ENCODE peak calls at places on chromosomes 13 and 19, in five cellular contexts. One of them, this sample, is unnamed.

GRCh38 chr19:46753420-46754155 is 7.3 kb upstream of the STRN4 start:
- DNase-seq in endodermal cell: peak; percentile 93
- DNase-seq in aorta: no peak
- DNase-seq in colonic mucosa: peak; percentile 76
- DNase-seq in heart right ventricle: peak; percentile 52
- DNase-seq in this sample: no peak

GRCh38 chr19:19147344-19147743 is 9.1 kb upstream of the TMEM161A start:
- DNase-seq in endodermal cell: no peak
- DNase-seq in colonic mucosa: no peak
- DNase-seq in heart right ventricle: no peak
- DNase-seq in aorta: no peak
- DNase-seq in this sample: no peak

GRCh38 chr19:49555600-49556411 is 24.6 kb downstream of the NOSIP start:
- DNase-seq in heart right ventricle: peak; percentile 47
- DNase-seq in endodermal cell: peak; percentile 98
- DNase-seq in colonic mucosa: peak; percentile 87
- DNase-seq in aorta: peak; percentile 86
- DNase-seq in this sample: peak; percentile 81

GRCh38 chr19:11359421-11359820 is 4.2 kb downstream of the PLPPR2 start:
- DNase-seq in heart right ventricle: no peak
- DNase-seq in colonic mucosa: no peak
- DNase-seq in aorta: no peak
- DNase-seq in endodermal cell: no peak
- DNase-seq in this sample: no peak

GRCh38 chr19:46789371-46789770 is 977 bp upstream of the SLC1A5 start:
- DNase-seq in colonic mucosa: no peak
- DNase-seq in aorta: no peak
- DNase-seq in endodermal cell: no peak
- DNase-seq in heart right ventricle: no peak
- DNase-seq in this sample: no peak

GRCh38 chr19:18259848-18260247 is 14.4 kb downstream of the IQCN start:
- DNase-seq in heart right ventricle: no peak
- DNase-seq in aorta: no peak
- DNase-seq in colonic mucosa: no peak
- DNase-seq in endodermal cell: no peak
- DNase-seq in this sample: no peak

GRCh38 chr13:48776396-48776795 is 122.7 kb downstream of the CYSLTR2 start:
- DNase-seq in aorta: no peak
- DNase-seq in endodermal cell: no peak
- DNase-seq in heart right ventricle: no peak
- DNase-seq in colonic mucosa: no peak
- DNase-seq in this sample: no peak

GRCh38 chr13:22757530-22758120 is 423.2 kb upstream of the SGCG start:
- DNase-seq in aorta: no peak
- DNase-seq in endodermal cell: no peak
- DNase-seq in colonic mucosa: no peak
- DNase-seq in heart right ventricle: no peak
- DNase-seq in this sample: no peak

GRCh38 chr13:49711218-49711863 is 20.1 kb upstream of the EBPL start:
- DNase-seq in aorta: no peak
- DNase-seq in colonic mucosa: no peak
- DNase-seq in endodermal cell: no peak
- DNase-seq in heart right ventricle: no peak
- DNase-seq in this sample: no peak

GRCh38 chr19:10517760-10518443 is 655 bp upstream of the S1PR5 start:
- DNase-seq in aorta: no peak
- DNase-seq in endodermal cell: peak; percentile 88
- DNase-seq in colonic mucosa: no peak
- DNase-seq in heart right ventricle: peak; percentile 31
- DNase-seq in this sample: no peak

GRCh38 chr19:46847528-46847927 is 3.1 kb downstream of the AP2S1 start:
- DNase-seq in heart right ventricle: no peak
- DNase-seq in aorta: no peak
- DNase-seq in colonic mucosa: no peak
- DNase-seq in endodermal cell: no peak
- DNase-seq in this sample: no peak

GRCh38 chr19:55082023-55082851 is 6.6 kb downstream of the EPS8L1 start:
- DNase-seq in endodermal cell: peak; percentile 93
- DNase-seq in colonic mucosa: no peak
- DNase-seq in aorta: no peak
- DNase-seq in heart right ventricle: no peak
- DNase-seq in this sample: no peak

GRCh38 chr13:72430923-72431322 is 296.5 kb downstream of the MZT1 start:
- DNase-seq in aorta: no peak
- DNase-seq in colonic mucosa: no peak
- DNase-seq in endodermal cell: peak; percentile 46
- DNase-seq in heart right ventricle: no peak
- DNase-seq in this sample: no peak

GRCh38 chr13:24308068-24308445 is 1.3 kb upstream of the C1QTNF9 start:
- DNase-seq in endodermal cell: no peak
- DNase-seq in heart right ventricle: peak; percentile 35
- DNase-seq in aorta: no peak
- DNase-seq in colonic mucosa: no peak
- DNase-seq in this sample: no peak

GRCh38 chr19:47438793-47439220 is 19.5 kb upstream of the MEIS3 start:
- DNase-seq in aorta: no peak
- DNase-seq in heart right ventricle: no peak
- DNase-seq in colonic mucosa: no peak
- DNase-seq in endodermal cell: peak; percentile 82
- DNase-seq in this sample: no peak

GRCh38 chr13:21684576-21684975 is 13.7 kb downstream of the FGF9 start:
- DNase-seq in endodermal cell: no peak
- DNase-seq in heart right ventricle: no peak
- DNase-seq in colonic mucosa: no peak
- DNase-seq in aorta: no peak
- DNase-seq in this sample: no peak

GRCh38 chr19:55075366-55075998 is at the start of gene EPS8L1:
- DNase-seq in endodermal cell: peak; percentile 97
- DNase-seq in colonic mucosa: peak; percentile 87
- DNase-seq in aorta: no peak
- DNase-seq in heart right ventricle: no peak
- DNase-seq in this sample: peak; percentile 91

GRCh38 chr19:2487780-2488330 is 11.9 kb downstream of the GADD45B start:
- DNase-seq in heart right ventricle: no peak
- DNase-seq in colonic mucosa: no peak
- DNase-seq in aorta: peak; percentile 76
- DNase-seq in endodermal cell: peak; percentile 65
- DNase-seq in this sample: peak; percentile 52

GRCh38 chr13:71721117-71721516 is 145.9 kb downstream of the DACH1 start:
- DNase-seq in heart right ventricle: no peak
- DNase-seq in endodermal cell: no peak
- DNase-seq in aorta: no peak
- DNase-seq in colonic mucosa: no peak
- DNase-seq in this sample: no peak

GRCh38 chr13:35930665-35931631 is 200.2 kb downstream of the DCLK1 start:
- DNase-seq in heart right ventricle: no peak
- DNase-seq in aorta: no peak
- DNase-seq in colonic mucosa: no peak
- DNase-seq in endodermal cell: no peak
- DNase-seq in this sample: no peak

GRCh38 chr13:64482373-64482772 is 2747.8 kb downstream of the PCDH9 start:
- DNase-seq in aorta: no peak
- DNase-seq in endodermal cell: no peak
- DNase-seq in colonic mucosa: no peak
- DNase-seq in heart right ventricle: no peak
- DNase-seq in this sample: no peak

GRCh38 chr19:41792513-41793413 is 3.6 kb upstream of the CEACAM3 start:
- DNase-seq in colonic mucosa: peak; percentile 61
- DNase-seq in endodermal cell: peak; percentile 85
- DNase-seq in heart right ventricle: peak; percentile 31
- DNase-seq in aorta: peak; percentile 79
- DNase-seq in this sample: peak; percentile 60

GRCh38 chr19:35856546-35857149 is at the start of gene KIRREL2:
- DNase-seq in endodermal cell: peak; percentile 84
- DNase-seq in colonic mucosa: no peak
- DNase-seq in aorta: no peak
- DNase-seq in heart right ventricle: no peak
- DNase-seq in this sample: no peak

GRCh38 chr13:110254751-110255553 is 52.0 kb downstream of the COL4A1 start:
- DNase-seq in colonic mucosa: peak; percentile 12
- DNase-seq in endodermal cell: no peak
- DNase-seq in aorta: no peak
- DNase-seq in heart right ventricle: no peak
- DNase-seq in this sample: no peak

GRCh38 chr19:40604647-40605200 is 3.6 kb downstream of the LTBP4 start:
- DNase-seq in aorta: no peak
- DNase-seq in endodermal cell: peak; percentile 70
- DNase-seq in colonic mucosa: peak; percentile 75
- DNase-seq in heart right ventricle: peak; percentile 40
- DNase-seq in this sample: no peak

GRCh38 chr13:91347996-91348905 is 764 bp downstream of the MIR17HG start:
- DNase-seq in aorta: peak; percentile 87
- DNase-seq in heart right ventricle: peak; percentile 50
- DNase-seq in colonic mucosa: peak; percentile 51
- DNase-seq in endodermal cell: peak; percentile 56
- DNase-seq in this sample: peak; percentile 89

GRCh38 chr13:20438801-20439200 is 86.9 kb downstream of the CRYL1 start:
- DNase-seq in colonic mucosa: no peak
- DNase-seq in heart right ventricle: no peak
- DNase-seq in aorta: no peak
- DNase-seq in endodermal cell: no peak
- DNase-seq in this sample: no peak

GRCh38 chr13:20990910-20991525 is 70.4 kb downstream of the LATS2 start:
- DNase-seq in endodermal cell: no peak
- DNase-seq in colonic mucosa: no peak
- DNase-seq in heart right ventricle: no peak
- DNase-seq in aorta: no peak
- DNase-seq in this sample: no peak

GRCh38 chr19:42291437-42291815 is 10.5 kb upstream of the PRR19 start:
- DNase-seq in aorta: no peak
- DNase-seq in endodermal cell: peak; percentile 79
- DNase-seq in heart right ventricle: no peak
- DNase-seq in colonic mucosa: peak; percentile 78
- DNase-seq in this sample: no peak

GRCh38 chr19:51686171-51686570 is 7.0 kb upstream of the SPACA6 start:
- DNase-seq in aorta: no peak
- DNase-seq in endodermal cell: no peak
- DNase-seq in colonic mucosa: no peak
- DNase-seq in heart right ventricle: no peak
- DNase-seq in this sample: no peak

DNA sequence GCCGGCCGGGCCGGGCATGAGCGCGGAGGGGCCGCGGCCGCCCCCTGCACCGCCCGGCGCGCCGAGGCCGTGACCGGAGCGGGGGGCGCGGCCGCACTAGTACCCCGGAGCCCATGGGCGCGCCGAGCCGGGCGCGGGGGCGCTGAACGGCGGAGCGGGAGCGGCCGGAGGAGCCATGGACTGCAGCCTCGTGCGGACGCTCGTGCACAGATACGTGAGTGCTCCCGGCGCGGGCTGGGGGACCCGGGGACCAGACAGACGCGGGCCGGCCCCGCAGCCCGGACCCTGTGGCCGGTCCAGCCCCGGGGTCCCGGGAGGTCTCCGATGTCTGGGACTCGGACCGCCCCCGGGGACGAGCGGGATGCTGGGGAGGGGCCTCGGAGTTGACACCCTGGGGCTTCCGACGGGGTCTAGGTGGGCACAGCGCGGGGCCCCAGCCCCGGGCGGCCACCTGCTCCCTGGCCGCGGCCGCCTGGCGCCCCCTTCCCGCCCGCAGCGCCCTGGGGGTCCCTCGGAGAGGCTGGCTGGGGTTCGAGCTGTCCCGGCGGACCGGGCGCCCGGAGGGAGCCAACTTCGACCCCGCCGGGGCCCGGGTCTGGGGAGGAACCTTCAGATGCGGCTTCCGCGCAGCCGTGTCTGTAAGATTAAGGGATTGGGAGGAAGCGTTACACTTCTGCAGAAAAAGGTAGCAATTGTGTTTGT is 555 bp downstream of the ATP11A start:
- DNase-seq in heart right ventricle: peak; percentile 60
- DNase-seq in colonic mucosa: peak; percentile 47
- DNase-seq in endodermal cell: peak; percentile 80
- DNase-seq in aorta: peak; percentile 87
- DNase-seq in this sample: peak; percentile 42
- H3K27ac ChIP-seq in heart right ventricle: peak overlapping the region; percentile 97
- H3K27ac ChIP-seq in colonic mucosa: peak overlapping the region; percentile 85
- H3K27ac ChIP-seq in endodermal cell: no peak overlapping the region
- H3K27ac ChIP-seq in aorta: peak overlapping the region; percentile 23
- H3K27ac ChIP-seq in this sample: peak overlapping the region; percentile 98

GRCh38 chr19:16127776-16128371 is 15.6 kb upstream of the HSH2D start:
- DNase-seq in heart right ventricle: no peak
- DNase-seq in aorta: no peak
- DNase-seq in colonic mucosa: no peak
- DNase-seq in endodermal cell: no peak
- DNase-seq in this sample: no peak
- H3K36me3 ChIP-seq in heart right ventricle: no peaks in the 10 kb centered on the region
- H3K36me3 ChIP-seq in aorta: no peaks in the 10 kb centered on the region
- H3K36me3 ChIP-seq in colonic mucosa: peaks cover 19% of the 10 kb centered on the region
- H3K36me3 ChIP-seq in endodermal cell: peaks cover 62% of the 10 kb centered on the region
- H3K36me3 ChIP-seq in this sample: no peaks in the 10 kb centered on the region

DNA sequence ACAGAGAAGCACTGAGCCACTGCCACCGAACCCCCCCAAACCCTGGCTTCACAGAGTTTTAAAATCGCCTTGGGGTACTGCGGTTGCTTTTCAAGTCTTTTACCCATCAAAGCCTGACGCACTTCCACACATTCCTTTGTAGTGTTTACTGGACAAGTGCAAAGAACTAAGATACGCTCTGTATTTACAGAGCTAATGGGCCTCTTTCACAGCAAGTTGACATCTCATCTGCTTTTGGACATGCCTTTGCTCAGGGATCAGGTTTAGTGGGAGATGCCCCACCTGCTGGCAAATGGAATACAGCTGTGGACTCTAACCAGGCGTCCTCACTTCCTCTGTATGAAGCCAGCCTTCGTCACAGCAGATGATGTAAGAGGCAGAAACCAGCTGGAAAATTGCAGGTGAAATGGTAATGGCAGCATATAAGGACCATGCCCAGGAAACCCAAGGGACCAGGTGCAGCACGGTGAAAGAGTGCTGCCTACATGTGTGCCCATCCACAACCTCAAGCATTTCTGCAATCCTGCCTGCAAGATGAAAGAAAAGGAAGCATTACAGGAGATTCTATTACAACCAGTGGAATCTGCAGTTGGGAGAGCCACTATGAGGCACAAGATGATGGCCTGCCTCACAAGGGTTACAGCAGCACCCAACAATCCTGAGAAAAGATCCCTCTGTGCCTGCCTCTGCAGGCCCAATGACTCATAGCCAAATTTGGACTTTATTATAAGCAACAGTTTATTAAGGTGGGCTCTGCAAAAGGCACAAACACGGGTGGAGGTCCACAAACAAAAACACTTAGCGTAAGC is 34.7 kb downstream of the BRD4 start:
- DNase-seq in aorta: no peak
- DNase-seq in heart right ventricle: no peak
- DNase-seq in colonic mucosa: peak; percentile 39
- DNase-seq in endodermal cell: no peak
- DNase-seq in this sample: no peak
- H3K4me1 ChIP-seq in aorta: peaks cover 17% of the 10 kb centered on the region
- H3K4me1 ChIP-seq in heart right ventricle: peaks cover 94% of the 10 kb centered on the region
- H3K4me1 ChIP-seq in colonic mucosa: peaks cover 25% of the 10 kb centered on the region
- H3K4me1 ChIP-seq in endodermal cell: peaks cover 23% of the 10 kb centered on the region
- H3K4me1 ChIP-seq in this sample: peaks cover 69% of the 10 kb centered on the region

DNA sequence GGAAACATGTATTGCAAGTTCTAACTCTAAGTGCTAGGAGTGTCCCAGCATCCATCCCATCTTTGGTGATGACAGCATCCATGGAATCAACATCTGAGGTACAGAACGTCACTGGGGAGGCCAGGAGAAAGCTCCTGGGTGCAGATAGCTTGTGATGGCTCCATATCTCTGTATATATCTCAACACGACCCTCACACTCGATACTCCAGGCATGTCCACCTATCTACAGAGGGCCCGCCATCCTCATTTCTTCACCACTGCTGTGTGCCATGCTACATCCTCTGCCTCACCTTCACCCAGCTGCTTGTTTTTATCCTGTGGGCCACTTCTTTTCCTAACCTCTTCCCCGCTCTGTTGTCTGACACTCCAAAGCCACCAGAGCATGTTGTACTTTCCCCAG is 100.4 kb upstream of the SERP2 start:
- DNase-seq in aorta: no peak
- DNase-seq in endodermal cell: no peak
- DNase-seq in heart right ventricle: no peak
- DNase-seq in colonic mucosa: no peak
- DNase-seq in this sample: no peak
- H3K27ac ChIP-seq in aorta: peak overlapping the region; percentile 91
- H3K27ac ChIP-seq in endodermal cell: no peak overlapping the region
- H3K27ac ChIP-seq in heart right ventricle: peak overlapping the region; percentile 86
- H3K27ac ChIP-seq in colonic mucosa: no peak overlapping the region
- H3K27ac ChIP-seq in this sample: peak overlapping the region; percentile 75